ENCODE peak calls at places on chromosome 17, in four cellular contexts. X, I, K and V are unnamed samples.

GRCh38 chr17:40588557-40588956 is 23.3 kb upstream of the CCR7 start:
- DNase-seq in X (no peak), I (no peak), K (no peak), V (no peak)

GRCh38 chr17:73757324-73757942 is 113.2 kb upstream of the SDK2 start:
- DNase-seq in X (no peak), I (no peak), K (no peak), V (no peak)

GRCh38 chr17:76382803-76383644 is 1.4 kb upstream of the SPHK1 start:
- DNase-seq in X (peak), I (peak), K (peak), V (peak)

GRCh38 chr17:28169621-28170349 is 127.3 kb downstream of the NLK start:
- DNase-seq in X (no peak), I (peak), K (no peak), V (no peak)

GRCh38 chr17:4666296-4666695 is 24.8 kb upstream of the ALOX15 start:
- DNase-seq in X (no peak), I (peak), K (no peak), V (no peak)

GRCh38 chr17:40753804-40754203 is 1.3 kb downstream of the KRT25 start:
- DNase-seq in X (no peak), I (no peak), K (no peak), V (no peak)

GRCh38 chr17:4579678-4580077 is 4.7 kb upstream of the SMTNL2 start:
- DNase-seq in X (no peak), I (no peak), K (peak), V (peak)

GRCh38 chr17:49637050-49637449 is 40.8 kb downstream of the SPOP start:
- DNase-seq in X (no peak), I (no peak), K (no peak), V (no peak)

GRCh38 chr17:6485646-6486412 is 41.6 kb downstream of the PIMREG start:
- DNase-seq in X (no peak), I (no peak), K (no peak), V (no peak)

GRCh38 chr17:18985475-18985874 is 19.1 kb downstream of the FAM83G start:
- DNase-seq in X (no peak), I (no peak), K (no peak), V (no peak)

GRCh38 chr17:64155751-64156544 is 26.0 kb upstream of the ERN1 start:
- DNase-seq in X (peak), I (peak), K (peak), V (no peak)

GRCh38 chr17:36500745-36501225 is 14.3 kb downstream of the ZNHIT3 start:
- DNase-seq in X (no peak), I (no peak), K (no peak), V (peak)

DNA sequence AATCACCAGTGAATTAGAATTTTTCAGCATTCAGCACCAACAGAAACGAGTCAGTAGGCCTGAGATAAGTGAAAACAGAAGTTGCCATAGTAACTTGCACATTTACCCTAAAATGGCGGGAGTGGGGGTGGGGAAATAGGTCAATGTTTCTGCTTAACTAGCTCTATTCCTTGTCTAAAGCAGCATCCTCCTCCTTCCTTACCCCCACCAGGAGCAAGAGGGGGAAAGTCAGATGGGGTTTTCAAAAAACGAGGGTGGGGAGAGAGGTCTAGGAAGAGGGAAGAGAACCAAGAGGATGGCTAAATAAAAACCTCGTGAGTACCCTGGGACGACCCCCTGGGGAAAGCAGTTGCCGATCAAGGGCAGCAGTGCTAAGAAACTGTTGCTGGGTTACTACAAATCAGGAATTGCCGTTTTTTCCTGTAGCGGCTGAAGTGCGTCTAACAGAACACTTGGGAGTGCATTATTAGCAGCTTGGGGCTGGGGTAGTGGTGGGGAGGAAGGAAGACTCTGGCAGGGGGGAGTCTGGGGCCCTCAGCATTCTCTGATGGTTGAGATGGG is 34.4 kb upstream of the MNT start:
- DNase-seq in X (no peak), I (peak), K (no peak), V (no peak)
- H3K4me3 ChIP-seq in X (no peak), I (no peak), K (no peak), V (no peak)

GRCh38 chr17:46150216-46150963 is 42.8 kb downstream of the KANSL1 start:
- DNase-seq in X (no peak), I (no peak), K (no peak), V (no peak)

GRCh38 chr17:46143827-46144236 is 49.4 kb downstream of the KANSL1 start:
- DNase-seq in X (no peak), I (no peak), K (no peak), V (no peak)

GRCh38 chr17:46144246-46144645 is 49.0 kb downstream of the KANSL1 start:
- DNase-seq in X (no peak), I (peak), K (no peak), V (no peak)

GRCh38 chr17:46148247-46148646 is 45.0 kb downstream of the KANSL1 start:
- DNase-seq in X (no peak), I (no peak), K (no peak), V (no peak)

GRCh38 chr17:46147167-46147749 is 46.0 kb downstream of the KANSL1 start:
- DNase-seq in X (no peak), I (no peak), K (no peak), V (no peak)
- H3K4me3 ChIP-seq in X (no peak), I (no peak), K (no peak), V (no peak)

GRCh38 chr17:1490643-1491405 is 1.7 kb downstream of the MYO1C start:
- DNase-seq in X (peak), I (peak), K (peak), V (peak)

GRCh38 chr17:1487939-1488825 is 4.3 kb downstream of the MYO1C start:
- DNase-seq in X (peak), I (peak), K (peak), V (peak)

GRCh38 chr17:1486802-1487695 is 5.4 kb downstream of the MYO1C start:
- DNase-seq in X (peak), I (peak), K (peak), V (peak)

GRCh38 chr17:1491406-1492248 is 859 bp downstream of the MYO1C start:
- DNase-seq in X (peak), I (peak), K (peak), V (peak)

DNA sequence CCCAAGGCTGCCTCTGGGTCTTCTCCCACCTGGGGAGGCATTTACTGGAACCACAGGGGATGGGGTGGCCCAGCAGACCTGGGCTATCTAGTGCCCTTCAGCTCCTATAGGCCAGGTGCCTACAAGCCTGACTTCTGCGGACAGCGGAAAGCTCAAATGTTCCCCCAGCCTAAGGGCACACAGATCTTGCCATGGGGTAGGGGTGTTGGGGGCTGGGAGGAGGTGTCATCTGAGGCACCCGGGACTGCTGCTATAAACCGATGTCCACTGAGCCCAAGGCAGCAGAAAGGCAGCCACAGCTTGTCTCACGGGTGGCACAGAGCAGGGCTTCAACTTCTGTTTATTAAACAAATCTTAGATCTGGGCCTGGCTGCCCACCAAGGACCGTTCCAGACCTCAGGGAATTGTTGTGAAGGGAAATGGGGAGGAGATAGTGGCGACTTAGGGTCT is 3.6 kb downstream of the MYO1C start:
- DNase-seq in X (no peak), I (no peak), K (no peak), V (no peak)
- H3K4me3 ChIP-seq in X (peak), I (peak), K (peak), V (peak)

DNA sequence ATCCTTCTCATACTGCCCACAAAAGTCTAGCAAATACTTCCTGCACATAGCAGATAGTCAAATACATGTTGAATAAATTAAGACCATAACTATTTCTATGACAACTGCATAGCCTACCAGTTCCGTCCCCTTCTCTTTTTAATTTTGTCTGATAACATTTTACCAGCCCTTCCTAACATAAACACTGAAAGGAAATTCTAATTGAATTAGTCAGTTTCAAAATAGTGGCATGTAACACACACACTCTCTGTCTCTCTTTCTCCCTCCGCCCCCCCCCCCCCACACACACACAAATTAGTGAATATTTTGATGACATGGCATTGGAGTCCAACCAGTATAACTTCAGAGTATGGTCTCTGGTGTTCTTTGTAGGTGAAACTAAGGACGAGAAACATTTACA is 41.8 kb downstream of the TNRC6C start:
- DNase-seq in X (no peak), I (peak), K (no peak), V (no peak)
- H3K4me3 ChIP-seq in X (no peak), I (no peak), K (no peak), V (no peak)

DNA sequence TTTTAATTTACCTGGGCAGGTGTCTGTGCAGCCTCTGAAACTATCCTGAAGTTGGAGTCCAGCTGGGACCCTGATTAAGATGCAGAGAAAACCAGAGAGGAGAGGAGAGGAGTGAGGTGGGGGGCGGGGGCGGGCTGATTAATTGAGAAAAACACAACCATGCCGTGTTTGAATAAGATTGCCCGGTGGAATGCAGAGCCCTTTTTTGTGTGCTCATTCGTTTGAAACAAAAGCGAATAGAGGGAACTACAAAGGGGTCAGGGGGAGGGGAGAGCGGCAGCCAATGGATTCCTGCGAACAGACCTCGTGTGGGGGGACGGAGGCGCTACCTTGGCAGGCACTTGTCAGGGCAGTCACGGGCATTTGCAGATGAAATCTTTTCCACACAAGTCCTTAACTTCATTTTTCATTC is 355.8 kb downstream of the SOX9 start:
- DNase-seq in X (no peak), I (no peak), K (peak), V (no peak)
- H3K4me3 ChIP-seq in X (no peak), I (no peak), K (no peak), V (no peak)

DNA sequence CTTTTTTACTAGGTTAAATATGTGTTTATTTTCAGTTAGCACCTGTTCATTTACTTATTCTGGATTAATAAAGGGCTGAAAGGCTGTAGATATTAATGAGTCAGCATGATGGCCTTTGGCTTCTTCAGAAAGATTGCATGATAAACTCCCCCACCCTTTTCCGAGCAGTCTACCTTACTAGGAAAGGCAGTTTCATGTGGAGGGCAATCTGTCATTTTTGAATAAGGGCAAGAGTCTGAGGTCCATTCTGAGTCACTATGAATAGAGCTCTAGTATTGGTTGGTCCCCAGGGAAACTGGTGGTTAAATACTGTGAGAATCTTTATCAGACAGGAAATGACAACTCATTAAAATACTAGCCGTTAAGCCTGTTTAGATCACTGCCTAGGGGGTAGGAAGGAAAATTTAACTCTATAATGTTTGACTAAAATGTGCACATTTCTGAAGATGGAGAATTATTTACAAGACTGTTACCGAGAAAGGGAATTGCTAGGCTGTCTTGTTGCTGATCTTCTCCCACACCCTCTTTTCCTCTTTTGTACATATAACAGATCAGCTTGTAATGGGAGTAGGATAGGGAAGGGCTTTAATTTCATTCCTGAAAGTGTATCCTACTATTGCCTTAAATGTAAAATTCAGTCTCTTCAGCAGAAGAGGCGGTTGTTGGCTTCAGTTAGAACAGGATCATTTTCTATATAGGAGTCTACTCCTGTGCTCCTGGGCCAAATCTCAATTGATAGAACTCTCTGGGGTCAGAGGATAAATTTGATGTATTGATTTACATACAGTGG is 63.3 kb downstream of the TUBD1 start:
- DNase-seq in X (no peak), I (peak), K (no peak), V (no peak)
- H3K4me3 ChIP-seq in X (peak), I (peak), K (no peak), V (no peak)

GRCh38 chr17:52213451-52213850 is 54.9 kb upstream of the CA10 start:
- DNase-seq in X (no peak), I (no peak), K (no peak), V (no peak)
- H3K4me3 ChIP-seq in X (no peak), I (no peak), K (no peak), V (no peak)